ENCODE peak calls at places on chromosomes 3 and 15, in six cellular contexts. L is IMR-90, A is neuronal stem cell, U is H9, M is H1, W is trophoblast cell. T is an unnamed sample.
A peak's percentile ranks its signal among the peaks of the same experiment; 100 is the strongest.

GRCh38 chr15:78130466-78131294 is 565 bp downstream of the CIB2 start:
- DNase-seq in W (peak; percentile 6), A (no peak), L (no peak), U (no peak), M (peak; percentile 56), T (no peak)

GRCh38 chr15:62365795-62366442 is 200.8 kb upstream of the C2CD4B start:
- DNase-seq in M (no peak), A (no peak), L (no peak), U (no peak), W (peak; percentile 58), T (no peak)

GRCh38 chr3:165768680-165769079 is 68.5 kb downstream of the BCHE start:
- DNase-seq in L (no peak), M (no peak), U (no peak), W (no peak), A (no peak), T (no peak)

GRCh38 chr15:60383008-60383694 is 14.6 kb downstream of the ANXA2 start:
- DNase-seq in U (no peak), L (no peak), M (no peak), W (no peak), A (no peak), T (no peak)

GRCh38 chr3:151322549-151322948 is 5.9 kb upstream of the GPR87 start:
- DNase-seq in M (no peak), W (no peak), A (no peak), L (no peak), U (no peak), T (no peak)

GRCh38 chr3:64161481-64161952 is 63.7 kb downstream of the PRICKLE2 start:
- DNase-seq in A (no peak), W (no peak), M (no peak), L (no peak), U (no peak), T (no peak)

GRCh38 chr3:140186421-140186920 is 251.5 kb downstream of the CLSTN2 start:
- DNase-seq in W (no peak), M (no peak), U (no peak), L (peak; percentile 50), A (no peak), T (no peak)

GRCh38 chr3:8668216-8668615 is 23.6 kb upstream of the SSUH2 start:
- DNase-seq in W (no peak), A (no peak), M (no peak), U (no peak), L (peak; percentile 17), T (no peak)

GRCh38 chr3:36741285-36741684 is 23.1 kb downstream of the DCLK3 start:
- DNase-seq in A (no peak), M (no peak), L (peak; percentile 3), W (no peak), U (no peak), T (peak; percentile 8)

GRCh38 chr3:12984023-12984823 is 89.0 kb downstream of the IQSEC1 start:
- DNase-seq in M (peak; percentile 84), L (peak; percentile 66), W (peak; percentile 81), A (no peak), U (peak; percentile 84), T (peak; percentile 77)

GRCh38 chr3:88784925-88785324 is 322.5 kb upstream of the EPHA3 start:
- DNase-seq in W (no peak), M (no peak), U (no peak), L (no peak), A (no peak), T (no peak)

GRCh38 chr3:125236331-125236903 is 23.9 kb upstream of the SLC12A8 start:
- DNase-seq in A (no peak), M (no peak), U (no peak), W (no peak), L (no peak), T (peak; percentile 43)

GRCh38 chr3:53100818-53101466 is 29.3 kb downstream of the RFT1 start:
- DNase-seq in L (no peak), A (no peak), U (no peak), M (no peak), W (no peak), T (no peak)

GRCh38 chr3:14256561-14257342 is 78.1 kb downstream of the LSM3 start:
- DNase-seq in U (peak; percentile 64), A (peak; percentile 26), L (no peak), W (no peak), M (no peak), T (no peak)

GRCh38 chr3:12810013-12810780 is 13.7 kb downstream of the CAND2 start:
- DNase-seq in U (peak; percentile 97), M (peak; percentile 99), W (peak; percentile 85), A (peak; percentile 96), L (peak; percentile 81), T (peak; percentile 91)

GRCh38 chr3:123861081-123861836 is 22.9 kb downstream of the MYLK start:
- DNase-seq in A (no peak), L (no peak), U (no peak), W (peak; percentile 68), M (no peak), T (no peak)

GRCh38 chr3:194095464-194095863 is 40.5 kb upstream of the HES1 start:
- DNase-seq in M (no peak), U (no peak), A (no peak), L (no peak), W (no peak), T (no peak)

GRCh38 chr15:92393287-92393993 is at the start of gene ST8SIA2:
- DNase-seq in L (no peak), A (peak; percentile 75), M (peak; percentile 87), W (no peak), U (peak; percentile 76), T (no peak)

GRCh38 chr3:126484148-126484547 is 8.5 kb upstream of the ZXDC start:
- DNase-seq in U (no peak), L (no peak), A (no peak), M (no peak), W (no peak), T (no peak)

GRCh38 chr3:59482684-59483083 is 432.9 kb upstream of the CFAP20DC start:
- DNase-seq in M (no peak), U (no peak), L (no peak), A (no peak), W (no peak), T (no peak)

GRCh38 chr3:24407980-24408460 is 86.6 kb downstream of the THRB start:
- DNase-seq in W (no peak), U (no peak), M (no peak), A (no peak), L (no peak), T (no peak)

GRCh38 chr3:50050361-50050760 is 38.4 kb upstream of the RBM5 start:
- DNase-seq in M (no peak), A (no peak), U (no peak), L (peak; percentile 83), W (no peak), T (no peak)

GRCh38 chr3:134696155-134696554 is 45.3 kb upstream of the KY start:
- DNase-seq in L (no peak), U (no peak), M (no peak), W (no peak), A (no peak), T (no peak)

GRCh38 chr3:25386686-25387271 is 41.3 kb upstream of the RARB start:
- DNase-seq in U (no peak), W (no peak), L (no peak), A (no peak), M (no peak), T (no peak)

GRCh38 chr3:186166491-186167288 is 57.8 kb upstream of the ETV5 start:
- DNase-seq in L (no peak), A (no peak), W (no peak), U (no peak), M (no peak), T (no peak)
- H3K27ac ChIP-seq in L (no peak overlapping the region), A (no peak overlapping the region), W (no peak overlapping the region), U (no peak overlapping the region), M (no peak overlapping the region), T (no peak overlapping the region)

DNA sequence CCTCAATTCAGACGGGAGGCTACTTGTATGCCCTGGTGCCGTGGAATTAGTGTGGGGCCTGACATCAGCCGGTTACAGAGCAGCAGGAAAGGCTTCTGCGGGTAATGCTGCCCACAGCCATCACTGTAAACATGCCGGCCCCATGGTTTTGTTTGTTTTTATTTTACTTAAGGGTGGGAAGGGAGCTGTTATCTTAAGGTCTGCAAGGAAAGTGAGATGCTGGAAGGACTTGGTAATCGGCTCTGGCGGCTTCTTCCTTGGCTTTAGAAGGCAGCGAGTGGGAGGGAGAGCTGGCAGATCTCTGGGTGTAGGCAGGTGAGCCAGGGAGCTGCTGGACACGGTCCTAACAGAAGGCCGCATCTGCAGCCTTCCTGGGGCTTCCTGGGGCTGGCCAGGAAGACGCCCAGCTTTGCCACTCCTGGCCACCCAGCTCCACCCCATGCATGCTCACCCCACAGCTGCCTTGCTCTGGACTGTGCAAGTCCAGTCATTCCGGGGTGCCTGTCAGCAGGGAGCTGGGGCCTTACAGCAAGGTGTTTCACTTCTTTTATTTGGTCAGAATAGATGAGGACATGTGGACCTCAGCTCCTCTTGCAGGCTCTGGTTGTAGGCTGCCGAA is 54.1 kb upstream of the FURIN start:
- DNase-seq in U (no peak), W (no peak), A (no peak), M (no peak), L (peak; percentile 38), T (peak; percentile 32)
- H3K14ac ChIP-seq in U (no peak overlapping the region), W (no peak overlapping the region), A (no peak overlapping the region), M (no peak overlapping the region), L (no peak overlapping the region), T (no peak overlapping the region)

DNA sequence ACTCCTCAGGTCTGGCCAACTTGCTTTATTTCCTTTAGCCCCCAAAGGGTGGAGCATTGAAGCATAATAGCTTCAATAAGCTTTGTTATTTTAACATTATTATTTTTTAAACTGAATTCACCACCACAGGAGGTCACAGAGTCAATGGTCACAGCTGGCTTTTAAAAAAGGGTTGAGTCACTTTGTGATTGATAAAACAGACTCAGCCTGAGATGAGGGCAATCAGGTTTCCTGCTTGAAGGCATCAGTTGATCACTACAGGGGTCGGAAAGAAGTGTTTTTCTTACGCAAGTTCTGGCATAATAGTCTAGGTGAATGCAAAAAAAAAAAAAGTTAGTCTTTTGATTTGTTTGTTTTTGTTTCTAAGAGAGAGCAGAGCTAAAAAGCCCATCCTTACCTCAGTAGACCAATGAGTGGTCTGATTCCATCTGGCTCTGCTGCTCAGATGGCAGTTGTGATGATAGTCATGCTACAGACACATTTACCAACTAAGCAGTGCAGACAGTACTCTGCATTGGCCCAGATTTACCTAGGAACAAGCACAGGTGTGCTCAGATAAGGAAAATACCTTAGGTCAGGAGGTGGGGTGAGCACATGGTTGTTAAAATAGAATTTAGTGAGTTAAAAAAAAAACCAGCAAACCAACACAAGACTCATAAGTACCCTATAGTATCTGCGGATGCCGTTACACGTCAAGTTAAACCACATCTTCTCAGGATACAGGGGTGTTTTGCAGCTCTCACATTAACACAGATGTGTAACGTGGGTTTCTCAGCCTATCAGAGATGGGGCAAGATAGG is 22.6 kb downstream of the ZNF80 start:
- DNase-seq in M (no peak), W (no peak), U (no peak), A (no peak), L (no peak), T (no peak)
- H2BK5ac ChIP-seq in M (peak overlapping the region; percentile 79), W (no peak overlapping the region), U (no peak overlapping the region), A (no peak overlapping the region), L (no peak overlapping the region), T (no peak overlapping the region)

GRCh38 chr3:120264963-120265362 is 20.1 kb downstream of the GPR156 start:
- DNase-seq in W (no peak), A (no peak), L (no peak), U (no peak), M (no peak), T (no peak)
- H3K27ac ChIP-seq in W (no peak overlapping the region), A (no peak overlapping the region), L (no peak overlapping the region), U (no peak overlapping the region), M (no peak overlapping the region), T (no peak overlapping the region)

DNA sequence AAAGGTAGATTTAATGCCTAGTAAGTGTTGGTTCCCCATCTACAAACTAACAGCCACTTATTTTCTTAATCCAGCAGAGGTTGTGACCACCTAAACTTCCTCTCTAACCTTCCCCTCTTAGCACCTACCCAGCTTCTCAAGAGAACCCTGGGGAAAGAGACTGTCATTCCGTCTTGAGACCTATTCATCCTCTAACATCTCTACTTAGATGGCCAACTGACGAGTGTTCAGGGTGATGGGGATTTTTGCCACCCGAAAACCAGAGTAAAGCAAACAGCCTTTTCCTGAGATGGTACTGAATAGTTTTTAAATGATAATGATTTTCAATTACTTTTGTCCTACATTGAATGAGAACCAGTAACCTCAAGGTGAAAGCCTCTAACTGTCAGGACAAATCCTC is 9.3 kb upstream of the GBE1 start:
- DNase-seq in U (no peak), L (no peak), M (no peak), W (no peak), A (no peak), T (no peak)
- H3K14ac ChIP-seq in U (no peak overlapping the region), L (no peak overlapping the region), M (no peak overlapping the region), W (no peak overlapping the region), A (no peak overlapping the region), T (no peak overlapping the region)

T was measured in mesenchymal stem cell.